ENCODE peak calls at places on chromosomes 5 and 9, in four cellular contexts. H is right atrium auricular region; K is AG09309; U is stimulated activated CD4-positive, alpha-beta T cell treated with anti-CD3 and anti-CD28 coated beads, Interleukin-2, amount 100 ng/mL, for 48 hours. I is an unnamed sample.

GRCh38 chr9:91419222-91420191 is 4.1 kb downstream of the NFIL3 start:
- DNase-seq in H (peak; percentile 89), K (peak; percentile 94), U (no peak), I (peak; percentile 95)

GRCh38 chr9:17160327-17160726 is 25.5 kb downstream of the CNTLN start:
- DNase-seq in H (no peak), K (no peak), U (no peak), I (no peak)

GRCh38 chr5:151673421-151673820 is 13.3 kb downstream of the SPARC start:
- DNase-seq in H (no peak), K (no peak), U (no peak), I (no peak)

GRCh38 chr5:72860499-72860898 is 44.0 kb downstream of the TNPO1 start:
- DNase-seq in H (no peak), K (peak; percentile 44), U (no peak), I (no peak)

GRCh38 chr9:70340572-70340971 is 73.9 kb downstream of the KLF9 start:
- DNase-seq in H (no peak), K (peak; percentile 10), U (no peak), I (peak; percentile 34)

GRCh38 chr5:72472031-72472430 is 35.2 kb downstream of the ZNF366 start:
- DNase-seq in H (no peak), K (no peak), U (no peak), I (no peak)

GRCh38 chr5:176436641-176437040 is 11.5 kb upstream of the FAF2 start:
- DNase-seq in H (no peak), K (no peak), U (no peak), I (peak; percentile 85)

GRCh38 chr5:53448851-53449250 is 31.6 kb upstream of the FST start:
- DNase-seq in H (no peak), K (no peak), U (no peak), I (no peak)

GRCh38 chr9:69198526-69199250 is 24.6 kb downstream of the TJP2 start:
- DNase-seq in H (no peak), K (no peak), U (no peak), I (no peak)

GRCh38 chr9:104907278-104907951 is 20.5 kb downstream of the ABCA1 start:
- DNase-seq in H (no peak), K (no peak), U (no peak), I (peak; percentile 75)

GRCh38 chr9:69965416-69966145 is 78.1 kb upstream of the MAMDC2 start:
- DNase-seq in H (no peak), K (no peak), U (no peak), I (no peak)

GRCh38 chr9:81893929-81894328 is 34.3 kb upstream of the SPATA31D4 start:
- DNase-seq in H (no peak), K (peak; percentile 31), U (no peak), I (no peak)

GRCh38 chr5:95969055-95969454 is 7.4 kb upstream of the ELL2 start:
- DNase-seq in H (no peak), K (no peak), U (no peak), I (no peak)

GRCh38 chr9:138043411-138044345 is 166.1 kb downstream of the CACNA1B start:
- DNase-seq in H (peak; percentile 38), K (no peak), U (no peak), I (no peak)

GRCh38 chr5:96015709-96016108 is 54.1 kb upstream of the ELL2 start:
- DNase-seq in H (no peak), K (no peak), U (no peak), I (no peak)

GRCh38 chr5:62424763-62425162 is 12.2 kb downstream of the IPO11 start:
- DNase-seq in H (no peak), K (no peak), U (no peak), I (no peak)

GRCh38 chr9:72477862-72478564 is 43.4 kb upstream of the TMC1 start:
- DNase-seq in H (no peak), K (no peak), U (no peak), I (peak; percentile 96)

GRCh38 chr9:134987376-134987775 is 69.7 kb upstream of the FCN1 start:
- DNase-seq in H (no peak), K (no peak), U (no peak), I (no peak)

GRCh38 chr5:180589771-180590542 is 1.3 kb downstream of the SCGB3A1 start:
- DNase-seq in H (no peak), K (no peak), U (no peak), I (no peak)

GRCh38 chr5:91074615-91075014 is 308.5 kb downstream of the ARRDC3 start:
- DNase-seq in H (no peak), K (peak; percentile 82), U (no peak), I (peak; percentile 63)

GRCh38 chr5:69493235-69493925 is 790 bp downstream of the OCLN start:
- DNase-seq in H (no peak), K (no peak), U (no peak), I (no peak)

GRCh38 chr9:88481933-88482332 is 53.0 kb upstream of the NXNL2 start:
- DNase-seq in H (no peak), K (no peak), U (no peak), I (no peak)

GRCh38 chr5:136309932-136310598 is 55.3 kb downstream of the TRPC7 start:
- DNase-seq in H (no peak), K (no peak), U (no peak), I (no peak)

GRCh38 chr9:36725777-36726356 is 153.2 kb downstream of the MELK start:
- DNase-seq in H (no peak), K (no peak), U (no peak), I (no peak)

GRCh38 chr5:29758986-29759421 is 1434.5 kb upstream of the CDH6 start:
- DNase-seq in H (no peak), K (no peak), U (no peak), I (no peak)

GRCh38 chr9:80650964-80651555 is 1038.3 kb downstream of the TLE1 start:
- DNase-seq in H (no peak), K (peak; percentile 21), U (no peak), I (peak; percentile 38)